ENCODE peak calls at places on chromosomes 13 and 19, in six cellular contexts. K is neural progenitor cell, R is ascending aorta, N is thoracic aorta, U is Peyer's patch, M is fibroblast of lung. D is an unnamed sample.

GRCh38 chr19:10421981-10422461 is 1.7 kb downstream of the PDE4A start:
- DNase-seq in U (no peak), M (no peak), K (no peak), N (no peak), R (no peak), D (no peak)

GRCh38 chr13:24215732-24216131 is 55.2 kb downstream of the SPATA13 start:
- DNase-seq in U (no peak), N (no peak), K (peak; percentile 31), R (no peak), M (peak; percentile 52), D (peak; percentile 67)

GRCh38 chr19:21109116-21109515 is 27.1 kb downstream of the ZNF714 start:
- DNase-seq in U (no peak), K (no peak), M (peak; percentile 8), R (no peak), N (no peak), D (no peak)

GRCh38 chr13:87274209-87274819 is 396.9 kb upstream of the SLITRK5 start:
- DNase-seq in R (no peak), U (peak; percentile 52), M (peak; percentile 71), K (peak; percentile 78), N (no peak), D (no peak)

GRCh38 chr13:97627566-97627965 is 193.6 kb downstream of the RAP2A start:
- DNase-seq in N (no peak), K (peak; percentile 20), R (peak; percentile 81), U (no peak), M (peak; percentile 98), D (peak; percentile 74)

GRCh38 chr13:74966814-74967213 is 515.2 kb downstream of the TBC1D4 start:
- DNase-seq in M (peak; percentile 28), U (no peak), R (no peak), N (no peak), K (peak; percentile 41), D (no peak)

GRCh38 chr19:52554216-52554971 is 15.7 kb upstream of the ZNF701 start:
- DNase-seq in N (no peak), U (no peak), R (no peak), K (no peak), M (no peak), D (no peak)

GRCh38 chr13:34360702-34361101 is 542.8 kb downstream of the RFC3 start:
- DNase-seq in R (no peak), K (no peak), M (no peak), N (no peak), U (no peak), D (no peak)

GRCh38 chr19:50567052-50567841 is 988 bp downstream of the LRRC4B start:
- DNase-seq in K (peak; percentile 83), M (no peak), N (no peak), U (no peak), R (no peak), D (no peak)

GRCh38 chr13:101757446-101758039 is 305.1 kb downstream of the ITGBL1 start:
- DNase-seq in U (no peak), N (no peak), R (no peak), K (peak; percentile 9), M (peak; percentile 72), D (no peak)

GRCh38 chr19:2288010-2288742 is 6.2 kb upstream of the PEAK3 start:
- DNase-seq in N (no peak), M (no peak), U (no peak), R (no peak), K (no peak), D (no peak)
- H3K27me3 ChIP-seq in N (peaks cover 7% of the 10 kb centered on the region), M (peaks cover 36% of the 10 kb centered on the region), U (peaks cover 28% of the 10 kb centered on the region), R (peaks cover 16% of the 10 kb centered on the region), K (peaks cover 100% of the 10 kb centered on the region), D (peaks cover 10% of the 10 kb centered on the region)

DNA sequence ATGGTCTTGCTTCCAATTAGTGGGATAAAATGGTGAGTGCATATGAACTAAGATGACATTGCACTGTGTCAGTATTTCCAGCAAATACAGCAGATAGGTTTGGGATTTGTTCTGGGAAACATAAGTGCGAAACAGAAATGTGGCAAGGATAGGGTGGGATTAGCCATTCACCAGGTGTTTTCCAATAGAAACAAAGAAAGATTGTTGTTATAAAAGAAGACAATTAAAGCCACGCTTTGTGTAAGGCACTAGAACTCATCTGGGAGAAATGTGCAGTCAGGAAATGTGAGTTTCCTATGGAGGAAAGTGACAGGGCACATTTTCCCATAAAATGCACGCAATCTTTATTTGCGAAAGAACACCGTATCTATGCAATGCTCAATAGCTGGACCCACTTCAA is 1547.8 kb downstream of the EFNB2 start:
- DNase-seq in N (no peak), R (no peak), M (no peak), K (no peak), U (no peak), D (no peak)
- H3K4me1 ChIP-seq in N (no peaks in the 10 kb centered on the region), R (no peaks in the 10 kb centered on the region), M (no peaks in the 10 kb centered on the region), K (no peaks in the 10 kb centered on the region), U (no peaks in the 10 kb centered on the region), D (no peaks in the 10 kb centered on the region)

DNA sequence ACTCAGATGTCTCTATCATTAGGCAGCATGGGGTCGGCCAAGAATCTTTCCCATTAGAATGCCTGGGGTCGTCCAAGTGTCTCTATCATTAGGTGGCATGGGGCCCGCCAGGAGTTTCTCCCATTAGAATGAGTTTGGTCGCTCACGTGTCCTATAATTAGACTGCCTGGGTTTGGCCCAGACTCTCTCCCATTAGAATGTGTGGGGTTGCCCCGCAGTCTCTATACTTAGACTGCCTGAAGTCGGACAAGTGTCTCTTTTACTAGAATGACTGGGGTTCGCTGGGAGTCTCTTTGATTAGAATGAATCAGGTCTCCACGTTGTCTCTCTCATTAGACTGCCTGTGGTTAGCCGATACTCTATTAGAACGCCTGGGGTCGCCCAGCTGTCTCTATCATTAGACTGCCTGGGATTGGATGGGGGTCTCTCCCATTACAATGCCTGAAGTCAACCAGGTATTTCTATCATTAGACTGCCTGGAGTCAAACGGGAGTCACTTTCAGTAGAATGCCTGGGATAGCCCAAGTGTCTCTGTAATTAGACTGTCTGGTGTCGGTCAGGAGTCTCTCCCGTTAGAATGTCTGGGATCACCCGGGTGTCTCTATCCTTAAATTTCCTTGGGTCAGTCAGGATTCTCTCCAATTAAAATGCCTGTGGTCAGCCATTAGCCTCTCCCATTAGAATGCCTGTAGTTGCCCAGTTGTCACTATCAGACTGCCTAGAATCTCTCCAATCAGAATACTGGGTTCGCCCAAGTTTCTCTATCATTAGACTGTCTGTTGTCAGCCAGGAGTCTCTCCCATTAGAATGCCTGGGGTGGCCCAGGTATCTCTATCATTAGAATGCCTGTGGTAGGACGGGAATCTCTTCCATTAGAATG is 1454.1 kb downstream of the UQCRFS1 start:
- DNase-seq in N (no peak), R (no peak), K (no peak), U (no peak), M (no peak), D (no peak)
- H3K27me3 ChIP-seq in N (no peaks in the 10 kb centered on the region), R (no peaks in the 10 kb centered on the region), K (no peaks in the 10 kb centered on the region), U (no peaks in the 10 kb centered on the region), M (no peaks in the 10 kb centered on the region), D (no peaks in the 10 kb centered on the region)

GRCh38 chr13:39422845-39423565 is 180.0 kb downstream of the LHFPL6 start:
- DNase-seq in N (no peak), K (no peak), U (no peak), R (no peak), M (peak; percentile 30), D (no peak)
- H3K4me1 ChIP-seq in N (peaks cover 6% of the 10 kb centered on the region), K (peaks cover 24% of the 10 kb centered on the region), U (no peaks in the 10 kb centered on the region), R (no peaks in the 10 kb centered on the region), M (no peaks in the 10 kb centered on the region), D (no peaks in the 10 kb centered on the region)

DNA sequence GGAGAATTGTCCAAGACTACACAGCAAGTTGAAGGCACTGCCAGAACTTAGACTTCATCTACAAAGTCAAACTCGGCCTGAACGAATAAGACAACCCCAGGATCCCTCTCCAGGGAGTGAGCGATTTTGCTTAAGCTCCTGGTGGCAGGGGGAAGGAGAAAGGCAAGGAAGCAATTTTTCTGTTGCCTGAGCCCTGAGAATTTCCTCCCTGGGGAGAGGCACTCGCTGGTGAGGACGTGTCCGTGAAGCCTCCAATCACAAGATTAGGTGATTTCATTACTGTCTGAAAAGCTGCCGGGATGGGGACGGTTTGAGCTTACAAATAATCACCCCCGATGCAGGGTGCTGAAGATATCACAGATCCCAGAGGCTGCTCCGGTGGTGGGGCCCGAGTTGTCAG is 45.6 kb downstream of the TINCR start:
- DNase-seq in M (no peak), U (no peak), N (no peak), K (no peak), R (no peak), D (no peak)
- H3K27me3 ChIP-seq in M (no peaks in the 10 kb centered on the region), U (no peaks in the 10 kb centered on the region), N (no peaks in the 10 kb centered on the region), K (no peaks in the 10 kb centered on the region), R (no peaks in the 10 kb centered on the region), D (no peaks in the 10 kb centered on the region)

DNA sequence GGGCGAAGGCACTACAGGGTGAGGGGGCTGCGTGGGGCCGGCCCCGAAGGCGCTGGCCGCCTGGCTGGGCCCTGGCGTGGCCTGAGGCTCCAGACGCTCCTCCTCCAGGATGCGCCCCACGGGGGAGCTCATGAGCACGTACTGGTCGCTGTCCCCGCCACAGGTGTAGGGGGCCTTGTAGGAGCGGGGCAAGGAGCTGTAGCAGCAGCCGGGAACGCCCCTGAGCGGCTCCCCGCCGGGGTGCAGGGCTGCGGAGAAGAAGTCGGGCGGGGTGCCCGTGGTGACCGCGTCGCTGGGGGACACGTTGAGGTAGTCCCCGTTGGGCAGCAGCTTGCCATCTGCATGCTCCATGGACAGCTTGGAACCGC is 3.0 kb downstream of the IRS2 start:
- DNase-seq in N (no peak), M (no peak), U (no peak), R (no peak), K (peak; percentile 30), D (no peak)
- H3K4me1 ChIP-seq in N (peaks cover 27% of the 10 kb centered on the region), M (peaks cover 3% of the 10 kb centered on the region), U (peaks cover 56% of the 10 kb centered on the region), R (peaks cover 24% of the 10 kb centered on the region), K (peaks cover 36% of the 10 kb centered on the region), D (peaks cover 64% of the 10 kb centered on the region)

DNA sequence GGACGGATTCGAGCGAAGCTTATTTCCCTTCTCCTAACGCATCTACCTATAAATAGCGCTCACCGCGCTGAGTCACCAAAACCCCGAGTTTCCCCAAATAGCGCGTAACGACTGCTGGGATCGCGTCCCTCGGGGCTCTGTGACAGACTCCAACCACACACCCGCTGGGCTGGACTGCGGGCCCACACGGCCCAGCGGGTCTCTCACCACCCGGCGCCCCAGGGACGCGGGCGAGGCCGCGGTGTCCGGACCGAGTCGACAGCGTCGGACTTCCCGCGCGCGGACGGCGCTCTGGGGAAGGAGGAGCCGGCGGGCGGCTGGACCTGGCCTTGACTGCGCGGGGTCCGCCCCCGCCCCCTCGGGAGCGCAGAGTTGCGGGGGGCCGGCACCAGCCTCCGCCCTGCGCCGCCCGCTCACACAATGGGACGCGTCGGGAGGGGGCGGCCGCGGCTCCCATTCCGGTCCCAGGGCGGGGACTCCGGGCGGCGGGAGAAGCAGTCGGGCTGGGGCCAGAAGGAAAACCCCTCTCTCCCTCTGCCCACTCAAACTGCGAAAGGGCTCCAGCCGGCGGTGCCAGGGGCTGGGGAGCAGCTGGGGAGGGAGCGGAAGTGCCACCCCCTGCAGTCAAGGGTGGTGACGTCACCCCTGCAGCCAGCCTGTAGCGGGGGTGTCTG is 108.8 kb downstream of the KCNRG start:
- DNase-seq in N (peak; percentile 81), U (peak; percentile 89), R (peak; percentile 98), M (peak; percentile 78), K (peak; percentile 81), D (peak; percentile 94)
- H3K27me3 ChIP-seq in N (no peaks in the 10 kb centered on the region), U (no peaks in the 10 kb centered on the region), R (no peaks in the 10 kb centered on the region), M (no peaks in the 10 kb centered on the region), K (peaks cover 96% of the 10 kb centered on the region), D (no peaks in the 10 kb centered on the region)

GRCh38 chr13:110259651-110260050 is 47.3 kb downstream of the COL4A1 start:
- DNase-seq in M (no peak), K (no peak), N (no peak), U (no peak), R (peak; percentile 45), D (no peak)

GRCh38 chr13:110256126-110256905 is 50.6 kb downstream of the COL4A1 start:
- DNase-seq in M (no peak), N (no peak), U (no peak), R (peak; percentile 63), K (no peak), D (no peak)

GRCh38 chr13:110257408-110257807 is 49.5 kb downstream of the COL4A1 start:
- DNase-seq in R (peak; percentile 48), M (no peak), N (no peak), U (no peak), K (no peak), D (no peak)

GRCh38 chr13:110261166-110262081 is 45.5 kb downstream of the COL4A1 start:
- DNase-seq in M (no peak), U (no peak), N (no peak), R (peak; percentile 59), K (peak; percentile 49), D (peak; percentile 56)

GRCh38 chr13:110258876-110259631 is 47.9 kb downstream of the COL4A1 start:
- DNase-seq in U (no peak), K (no peak), R (peak; percentile 66), N (no peak), M (peak; percentile 22), D (no peak)
- H3K4me1 ChIP-seq in U (peaks cover 41% of the 10 kb centered on the region), K (peaks cover 29% of the 10 kb centered on the region), R (peaks cover 8% of the 10 kb centered on the region), N (peaks cover 59% of the 10 kb centered on the region), M (peaks cover 28% of the 10 kb centered on the region), D (no peaks in the 10 kb centered on the region)

D was measured in right atrium auricular region.